ENCODE peak calls at places on chromosome 17, in six cellular contexts. One of them, this sample, is unnamed.

GRCh38 chr17:1992541-1992940 is 32.6 kb downstream of the RTN4RL1 start:
- DNase-seq in upper lobe of left lung: no peak
- DNase-seq in tibial nerve: no peak
- DNase-seq in stomach: no peak
- DNase-seq in A549: no peak
- DNase-seq in suprapubic skin: no peak
- DNase-seq in this sample: no peak

GRCh38 chr17:50642071-50642721 is 7.5 kb downstream of the ABCC3 start:
- DNase-seq in upper lobe of left lung: no peak
- DNase-seq in tibial nerve: no peak
- DNase-seq in stomach: no peak
- DNase-seq in A549: no peak
- DNase-seq in suprapubic skin: no peak
- DNase-seq in this sample: no peak

GRCh38 chr17:27545562-27546229 is 85.3 kb upstream of the LGALS9 start:
- DNase-seq in upper lobe of left lung: no peak
- DNase-seq in tibial nerve: no peak
- DNase-seq in stomach: no peak
- DNase-seq in A549: no peak
- DNase-seq in suprapubic skin: no peak
- DNase-seq in this sample: no peak

GRCh38 chr17:47324224-47325020 is 667 bp downstream of the EFCAB13 start:
- DNase-seq in upper lobe of left lung: no peak
- DNase-seq in tibial nerve: peak; percentile 66
- DNase-seq in stomach: peak; percentile 63
- DNase-seq in A549: peak; percentile 81
- DNase-seq in suprapubic skin: peak; percentile 84
- DNase-seq in this sample: peak; percentile 93

GRCh38 chr17:11682646-11683045 is 84.4 kb downstream of the DNAH9 start:
- DNase-seq in upper lobe of left lung: no peak
- DNase-seq in tibial nerve: peak; percentile 18
- DNase-seq in stomach: no peak
- DNase-seq in A549: no peak
- DNase-seq in suprapubic skin: no peak
- DNase-seq in this sample: no peak

GRCh38 chr17:1221209-1221608 is 41.4 kb upstream of the ABR start:
- DNase-seq in upper lobe of left lung: no peak
- DNase-seq in tibial nerve: no peak
- DNase-seq in stomach: no peak
- DNase-seq in A549: no peak
- DNase-seq in suprapubic skin: no peak
- DNase-seq in this sample: no peak

GRCh38 chr17:41490620-41491019 is 910 bp upstream of the KRT36 start:
- DNase-seq in upper lobe of left lung: no peak
- DNase-seq in tibial nerve: no peak
- DNase-seq in stomach: no peak
- DNase-seq in A549: no peak
- DNase-seq in suprapubic skin: no peak
- DNase-seq in this sample: no peak

GRCh38 chr17:8124350-8125195 is 667 bp upstream of the HES7 start:
- DNase-seq in upper lobe of left lung: no peak
- DNase-seq in tibial nerve: peak; percentile 10
- DNase-seq in stomach: no peak
- DNase-seq in A549: peak; percentile 53
- DNase-seq in suprapubic skin: no peak
- DNase-seq in this sample: no peak

GRCh38 chr17:33520404-33521032 is 227.4 kb upstream of the ASIC2 start:
- DNase-seq in upper lobe of left lung: no peak
- DNase-seq in tibial nerve: peak; percentile 23
- DNase-seq in stomach: peak; percentile 41
- DNase-seq in A549: peak; percentile 46
- DNase-seq in suprapubic skin: no peak
- DNase-seq in this sample: no peak

GRCh38 chr17:16083223-16083622 is 83.6 kb downstream of the TTC19 start:
- DNase-seq in upper lobe of left lung: no peak
- DNase-seq in tibial nerve: no peak
- DNase-seq in stomach: no peak
- DNase-seq in A549: no peak
- DNase-seq in suprapubic skin: no peak
- DNase-seq in this sample: no peak

GRCh38 chr17:5115673-5116651 is at the start of gene USP6:
- DNase-seq in upper lobe of left lung: peak; percentile 85
- DNase-seq in tibial nerve: no peak
- DNase-seq in stomach: no peak
- DNase-seq in A549: no peak
- DNase-seq in suprapubic skin: peak; percentile 57
- DNase-seq in this sample: no peak

GRCh38 chr17:35257080-35257701 is 14.3 kb downstream of the SLFN5 start:
- DNase-seq in upper lobe of left lung: no peak
- DNase-seq in tibial nerve: no peak
- DNase-seq in stomach: peak; percentile 89
- DNase-seq in A549: peak; percentile 89
- DNase-seq in suprapubic skin: no peak
- DNase-seq in this sample: no peak

GRCh38 chr17:44916781-44917241 is 1.5 kb upstream of the GFAP start:
- DNase-seq in upper lobe of left lung: no peak
- DNase-seq in tibial nerve: no peak
- DNase-seq in stomach: no peak
- DNase-seq in A549: no peak
- DNase-seq in suprapubic skin: peak; percentile 66
- DNase-seq in this sample: no peak

GRCh38 chr17:14150604-14151003 is 81.3 kb downstream of the COX10 start:
- DNase-seq in upper lobe of left lung: no peak
- DNase-seq in tibial nerve: no peak
- DNase-seq in stomach: no peak
- DNase-seq in A549: no peak
- DNase-seq in suprapubic skin: no peak
- DNase-seq in this sample: no peak

GRCh38 chr17:31645351-31645750 is 213.7 kb downstream of the COPRS start:
- DNase-seq in upper lobe of left lung: no peak
- DNase-seq in tibial nerve: no peak
- DNase-seq in stomach: no peak
- DNase-seq in A549: no peak
- DNase-seq in suprapubic skin: no peak
- DNase-seq in this sample: no peak

GRCh38 chr17:41065829-41066624 is at the start of gene KRTAP2-4:
- DNase-seq in upper lobe of left lung: no peak
- DNase-seq in tibial nerve: no peak
- DNase-seq in stomach: no peak
- DNase-seq in A549: peak; percentile 35
- DNase-seq in suprapubic skin: no peak
- DNase-seq in this sample: no peak

GRCh38 chr17:28396635-28397239 is 9.3 kb downstream of the SLC46A1 start:
- DNase-seq in upper lobe of left lung: no peak
- DNase-seq in tibial nerve: no peak
- DNase-seq in stomach: no peak
- DNase-seq in A549: no peak
- DNase-seq in suprapubic skin: no peak
- DNase-seq in this sample: no peak

GRCh38 chr17:82103588-82104451 is 5.8 kb upstream of the FASN start:
- DNase-seq in upper lobe of left lung: peak; percentile 75
- DNase-seq in tibial nerve: peak; percentile 80
- DNase-seq in stomach: peak; percentile 89
- DNase-seq in A549: no peak
- DNase-seq in suprapubic skin: no peak
- DNase-seq in this sample: no peak

GRCh38 chr17:45740553-45741330 is 43.4 kb upstream of the CRHR1 start:
- DNase-seq in upper lobe of left lung: no peak
- DNase-seq in tibial nerve: no peak
- DNase-seq in stomach: no peak
- DNase-seq in A549: peak; percentile 63
- DNase-seq in suprapubic skin: no peak
- DNase-seq in this sample: no peak

GRCh38 chr17:15392326-15392739 is 50.9 kb upstream of the TEKT3 start:
- DNase-seq in upper lobe of left lung: no peak
- DNase-seq in tibial nerve: no peak
- DNase-seq in stomach: no peak
- DNase-seq in A549: peak; percentile 15
- DNase-seq in suprapubic skin: no peak
- DNase-seq in this sample: no peak

GRCh38 chr17:6297119-6297518 is 137.8 kb downstream of the AIPL1 start:
- DNase-seq in upper lobe of left lung: no peak
- DNase-seq in tibial nerve: no peak
- DNase-seq in stomach: no peak
- DNase-seq in A549: no peak
- DNase-seq in suprapubic skin: no peak
- DNase-seq in this sample: no peak

GRCh38 chr17:8925808-8926207 is 39.7 kb downstream of the PIK3R5 start:
- DNase-seq in upper lobe of left lung: no peak
- DNase-seq in tibial nerve: no peak
- DNase-seq in stomach: no peak
- DNase-seq in A549: no peak
- DNase-seq in suprapubic skin: no peak
- DNase-seq in this sample: no peak

GRCh38 chr17:39867084-39867890 is 715 bp upstream of the ZPBP2 start:
- DNase-seq in upper lobe of left lung: no peak
- DNase-seq in tibial nerve: no peak
- DNase-seq in stomach: no peak
- DNase-seq in A549: no peak
- DNase-seq in suprapubic skin: no peak
- DNase-seq in this sample: no peak

GRCh38 chr17:79933863-79934652 is 94.8 kb upstream of the CBX4 start:
- DNase-seq in upper lobe of left lung: peak; percentile 63
- DNase-seq in tibial nerve: no peak
- DNase-seq in stomach: peak; percentile 71
- DNase-seq in A549: peak; percentile 58
- DNase-seq in suprapubic skin: no peak
- DNase-seq in this sample: no peak

GRCh38 chr17:12896386-12896785 is 107.1 kb downstream of the ARHGAP44 start:
- DNase-seq in upper lobe of left lung: no peak
- DNase-seq in tibial nerve: no peak
- DNase-seq in stomach: no peak
- DNase-seq in A549: no peak
- DNase-seq in suprapubic skin: no peak
- DNase-seq in this sample: no peak

GRCh38 chr17:50200447-50201225 is 795 bp downstream of the COL1A1 start:
- DNase-seq in upper lobe of left lung: peak; percentile 96
- DNase-seq in tibial nerve: peak; percentile 93
- DNase-seq in stomach: peak; percentile 94
- DNase-seq in A549: peak; percentile 90
- DNase-seq in suprapubic skin: peak; percentile 95
- DNase-seq in this sample: peak; percentile 97

DNA sequence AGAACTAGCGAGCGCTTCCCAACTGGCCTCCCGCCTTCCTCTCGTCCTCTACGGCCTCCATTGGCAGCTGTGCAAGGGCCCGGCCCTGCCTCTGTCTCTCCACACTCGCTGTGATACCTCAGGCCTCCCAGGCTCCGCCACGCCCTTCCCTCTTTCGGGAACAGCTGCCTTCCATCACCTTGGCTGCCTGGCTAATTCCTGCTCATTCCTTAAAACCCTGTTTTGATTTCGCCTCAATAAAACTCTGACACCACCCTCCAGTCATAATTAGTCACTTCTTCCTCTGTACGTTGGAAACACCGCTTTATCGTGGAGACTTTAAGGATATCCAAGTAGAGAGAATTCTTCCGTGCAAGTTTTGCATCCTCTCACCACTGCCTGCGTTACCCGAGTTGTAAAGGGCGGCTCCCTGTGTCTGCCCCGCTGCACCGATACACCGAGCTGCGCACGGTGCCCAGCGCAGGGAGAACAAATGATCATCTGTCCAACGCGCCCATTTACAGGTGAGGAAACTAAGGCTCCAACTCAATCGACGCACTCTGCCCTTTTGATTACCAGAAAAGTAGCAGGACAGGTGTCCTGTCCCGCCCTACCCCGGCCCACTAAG is 139.6 kb downstream of the SEC14L1 start:
- DNase-seq in upper lobe of left lung: no peak
- DNase-seq in tibial nerve: no peak
- DNase-seq in stomach: no peak
- DNase-seq in A549: no peak
- DNase-seq in suprapubic skin: no peak
- DNase-seq in this sample: no peak
- TF ChIP-seq EP300 in upper lobe of left lung: no peak
- TF ChIP-seq EP300 in tibial nerve: no peak
- TF ChIP-seq EP300 in stomach: no peak
- TF ChIP-seq EP300 in A549: no peak
- TF ChIP-seq EP300 in suprapubic skin: no peak
- TF ChIP-seq EP300 in this sample: no peak

DNA sequence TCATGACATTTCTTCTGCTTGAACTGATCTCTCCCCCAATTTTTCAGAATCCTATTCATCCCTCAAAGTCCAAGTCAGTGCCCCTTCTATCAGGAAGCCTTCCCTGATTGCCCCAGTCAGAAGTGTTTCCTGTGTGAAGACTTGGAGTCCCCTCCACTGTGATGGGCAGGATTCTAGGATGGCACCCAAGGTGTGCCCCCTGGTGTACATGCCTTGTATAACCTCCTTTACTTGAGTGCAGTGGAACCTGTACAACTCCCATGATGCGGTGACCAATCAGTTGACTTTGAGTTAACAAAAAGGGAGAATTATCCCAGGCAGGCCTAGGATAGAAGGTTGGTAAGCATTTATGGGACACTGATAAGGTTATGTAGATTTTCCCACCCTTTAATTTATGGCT is 23.4 kb downstream of the MYH13 start:
- DNase-seq in upper lobe of left lung: no peak
- DNase-seq in tibial nerve: no peak
- DNase-seq in stomach: no peak
- DNase-seq in A549: peak; percentile 27
- DNase-seq in suprapubic skin: no peak
- DNase-seq in this sample: no peak
- TF ChIP-seq CTCF in upper lobe of left lung: no peak
- TF ChIP-seq CTCF in tibial nerve: no peak
- TF ChIP-seq CTCF in stomach: no peak
- TF ChIP-seq CTCF in A549: no peak
- TF ChIP-seq CTCF in suprapubic skin: no peak
- TF ChIP-seq CTCF in this sample: no peak

GRCh38 chr17:17538417-17539391 is 42.5 kb upstream of the RASD1 start:
- DNase-seq in upper lobe of left lung: no peak
- DNase-seq in tibial nerve: no peak
- DNase-seq in stomach: peak; percentile 78
- DNase-seq in A549: peak; percentile 89
- DNase-seq in suprapubic skin: no peak
- DNase-seq in this sample: no peak
- TF ChIP-seq EP300 in upper lobe of left lung: no peak
- TF ChIP-seq EP300 in tibial nerve: no peak
- TF ChIP-seq EP300 in stomach: no peak
- TF ChIP-seq EP300 in A549: no peak
- TF ChIP-seq EP300 in suprapubic skin: no peak
- TF ChIP-seq EP300 in this sample: no peak

GRCh38 chr17:78495634-78496033 is 81.6 kb downstream of the DNAH17 start:
- DNase-seq in upper lobe of left lung: peak; percentile 51
- DNase-seq in tibial nerve: no peak
- DNase-seq in stomach: no peak
- DNase-seq in A549: no peak
- DNase-seq in suprapubic skin: no peak
- DNase-seq in this sample: no peak

GRCh38 chr17:78497115-78497540 is 80.1 kb downstream of the DNAH17 start:
- DNase-seq in upper lobe of left lung: no peak
- DNase-seq in tibial nerve: peak; percentile 62
- DNase-seq in stomach: peak; percentile 70
- DNase-seq in A549: peak; percentile 94
- DNase-seq in suprapubic skin: no peak
- DNase-seq in this sample: no peak

GRCh38 chr17:78494189-78494960 is 82.8 kb downstream of the DNAH17 start:
- DNase-seq in upper lobe of left lung: peak; percentile 62
- DNase-seq in tibial nerve: no peak
- DNase-seq in stomach: no peak
- DNase-seq in A549: no peak
- DNase-seq in suprapubic skin: no peak
- DNase-seq in this sample: no peak

GRCh38 chr17:78494961-78495330 is 82.2 kb downstream of the DNAH17 start:
- DNase-seq in upper lobe of left lung: peak; percentile 49
- DNase-seq in tibial nerve: no peak
- DNase-seq in stomach: no peak
- DNase-seq in A549: no peak
- DNase-seq in suprapubic skin: no peak
- DNase-seq in this sample: no peak

GRCh38 chr17:78496311-78496710 is 80.9 kb downstream of the DNAH17 start:
- DNase-seq in upper lobe of left lung: no peak
- DNase-seq in tibial nerve: no peak
- DNase-seq in stomach: no peak
- DNase-seq in A549: no peak
- DNase-seq in suprapubic skin: no peak
- DNase-seq in this sample: no peak
- TF ChIP-seq CTCF in upper lobe of left lung: no peak
- TF ChIP-seq CTCF in tibial nerve: no peak
- TF ChIP-seq CTCF in stomach: no peak
- TF ChIP-seq CTCF in A549: no peak
- TF ChIP-seq CTCF in suprapubic skin: no peak
- TF ChIP-seq CTCF in this sample: no peak